ENCODE peak calls at places on chromosomes 16 and 17, in six cellular contexts. D, Q, L, O, G and P are unnamed samples.
A peak's percentile ranks its signal among the peaks of the same experiment; 100 is the strongest.

GRCh38 chr16:53821487-53821886 is 117.5 kb downstream of the FTO start:
- DNase-seq in D (no peak), L (no peak), O (no peak), Q (no peak), G (no peak), P (no peak)

GRCh38 chr17:72631568-72631967 is 460.9 kb downstream of the SLC39A11 start:
- DNase-seq in O (peak; percentile 85), L (no peak), Q (no peak), G (no peak), D (no peak), P (no peak)

GRCh38 chr17:15398736-15399331 is 57.4 kb upstream of the TEKT3 start:
- DNase-seq in L (no peak), G (no peak), Q (no peak), O (peak; percentile 35), D (no peak), P (no peak)

GRCh38 chr17:82974136-82974952 is 105.1 kb upstream of the METRNL start:
- DNase-seq in G (no peak), O (no peak), D (no peak), Q (no peak), L (no peak), P (no peak)

GRCh38 chr17:48497103-48497502 is 33.7 kb downstream of the HOXB1 start:
- DNase-seq in Q (no peak), G (no peak), O (no peak), D (no peak), L (no peak), P (no peak)

GRCh38 chr17:13888043-13888442 is 181.3 kb upstream of the COX10 start:
- DNase-seq in D (no peak), L (no peak), Q (no peak), G (no peak), O (no peak), P (no peak)

GRCh38 chr16:56226187-56226586 is 34.9 kb downstream of the GNAO1 start:
- DNase-seq in G (no peak), O (no peak), Q (no peak), L (no peak), D (no peak), P (no peak)

GRCh38 chr16:8720080-8720966 is 45.9 kb downstream of the ABAT start:
- DNase-seq in O (peak; percentile 85), D (no peak), L (peak; percentile 55), Q (peak; percentile 76), G (no peak), P (no peak)

GRCh38 chr17:58694302-58694701 is 1.9 kb downstream of the RAD51C start:
- DNase-seq in D (no peak), O (no peak), L (no peak), G (no peak), Q (no peak), P (no peak)

GRCh38 chr17:57211010-57211411 is 45.3 kb upstream of the MSI2 start:
- DNase-seq in D (no peak), G (no peak), L (no peak), Q (no peak), O (no peak), P (no peak)

GRCh38 chr17:36661688-36662087 is 60.3 kb downstream of the MRM1 start:
- DNase-seq in G (no peak), D (no peak), O (no peak), Q (no peak), L (no peak), P (no peak)

GRCh38 chr16:82979406-82980111 is 352.8 kb downstream of the CDH13 start:
- DNase-seq in G (no peak), Q (no peak), D (no peak), L (no peak), O (no peak), P (no peak)

GRCh38 chr16:85192233-85192632 is 80.0 kb upstream of the CIBAR2 start:
- DNase-seq in D (no peak), O (no peak), L (no peak), G (no peak), Q (no peak), P (no peak)

GRCh38 chr16:85234310-85235235 is 122.3 kb upstream of the CIBAR2 start:
- DNase-seq in G (no peak), L (peak; percentile 92), D (peak; percentile 98), O (peak; percentile 70), Q (peak; percentile 97), P (peak; percentile 74)

GRCh38 chr16:13793788-13794461 is 126.0 kb upstream of the ERCC4 start:
- DNase-seq in L (no peak), O (no peak), D (no peak), G (no peak), Q (no peak), P (no peak)

GRCh38 chr17:76593338-76593737 is 7.7 kb upstream of the ST6GALNAC2 start:
- DNase-seq in D (no peak), Q (peak; percentile 40), G (no peak), L (no peak), O (no peak), P (no peak)

GRCh38 chr17:75922173-75922961 is 17.7 kb upstream of the MRPL38 start:
- DNase-seq in L (no peak), Q (no peak), G (no peak), O (no peak), D (no peak), P (no peak)

GRCh38 chr17:45775576-45776011 is 8.5 kb upstream of the CRHR1 start:
- DNase-seq in Q (no peak), G (no peak), L (no peak), O (no peak), D (no peak), P (no peak)

GRCh38 chr16:27446721-27447120 is 44.7 kb downstream of the IL21R start:
- DNase-seq in Q (no peak), L (no peak), D (no peak), O (no peak), G (no peak), P (no peak)

GRCh38 chr17:5605452-5605851 is 21.1 kb upstream of the NLRP1 start:
- DNase-seq in Q (no peak), D (no peak), L (no peak), G (no peak), O (no peak), P (no peak)

GRCh38 chr16:30896203-30896889 is at the start of gene CTF1:
- DNase-seq in Q (peak; percentile 85), G (no peak), O (peak; percentile 39), D (peak; percentile 82), L (peak; percentile 77), P (no peak)

GRCh38 chr17:81109957-81110356 is 55.4 kb upstream of the PVALEF start:
- DNase-seq in O (no peak), Q (no peak), D (peak; percentile 39), L (no peak), G (no peak), P (no peak)

GRCh38 chr16:89863741-89864391 is 9.5 kb upstream of the TCF25 start:
- DNase-seq in D (no peak), G (peak; percentile 69), Q (no peak), O (no peak), L (no peak), P (no peak)

GRCh38 chr17:72430611-72431432 is 310.0 kb downstream of the SOX9 start:
- DNase-seq in D (peak; percentile 23), Q (peak; percentile 67), L (peak; percentile 54), O (no peak), G (no peak), P (peak; percentile 60)

GRCh38 chr16:56468800-56469199 is 17.4 kb downstream of the OGFOD1 start:
- DNase-seq in Q (no peak), G (no peak), O (no peak), L (no peak), D (no peak), P (no peak)

GRCh38 chr16:88759976-88760350 is 25.1 kb downstream of the PIEZO1 start:
- DNase-seq in O (no peak), G (no peak), D (no peak), Q (no peak), L (no peak), P (no peak)

GRCh38 chr16:1039762-1040161 is 32.8 kb upstream of the SSTR5 start:
- DNase-seq in G (no peak), L (no peak), O (no peak), Q (no peak), D (no peak), P (no peak)

GRCh38 chr16:14302031-14302398 is 230.9 kb downstream of the MRTFB start:
- DNase-seq in L (peak; percentile 39), G (no peak), D (peak; percentile 89), O (peak; percentile 49), Q (peak; percentile 69), P (no peak)

GRCh38 chr17:43745541-43745940 is 13.1 kb downstream of the SOST start:
- DNase-seq in D (no peak), L (peak; percentile 21), Q (no peak), O (no peak), G (no peak), P (no peak)

GRCh38 chr17:28949185-28950016 is 1.9 kb downstream of the PHF12 start:
- DNase-seq in L (peak; percentile 66), G (no peak), D (peak; percentile 62), Q (peak; percentile 74), O (no peak), P (no peak)

GRCh38 chr17:28946239-28946638 is 5.1 kb downstream of the PHF12 start:
- DNase-seq in O (no peak), Q (no peak), G (no peak), D (no peak), L (no peak), P (no peak)

GRCh38 chr17:28948342-28948741 is 3.0 kb downstream of the PHF12 start:
- DNase-seq in L (no peak), O (no peak), Q (no peak), G (no peak), D (no peak), P (no peak)

GRCh38 chr17:28948873-28949184 is 2.5 kb downstream of the PHF12 start:
- DNase-seq in Q (peak; percentile 73), L (no peak), O (no peak), G (no peak), D (no peak), P (no peak)

GRCh38 chr17:28947639-28948038 is 3.7 kb downstream of the PHF12 start:
- DNase-seq in O (no peak), Q (no peak), G (no peak), D (no peak), L (no peak), P (no peak)
- TF ChIP-seq CREB1 in O (no peak), Q (no peak), G (no peak), D (no peak), L (no peak), P (no peak)

GRCh38 chr16:24850289-24850931 is 4.6 kb downstream of the SLC5A11 start:
- DNase-seq in O (no peak), Q (no peak), L (no peak), G (no peak), D (no peak), P (no peak)
- TF ChIP-seq CREB1 in O (no peak), Q (no peak), L (no peak), G (no peak), D (no peak), P (no peak)

GRCh38 chr17:49565948-49566491 is 9.7 kb upstream of the NXPH3 start:
- DNase-seq in G (no peak), Q (no peak), D (no peak), O (no peak), L (no peak), P (no peak)
- TF ChIP-seq CREB1 in G (no peak), Q (no peak), D (no peak), O (no peak), L (no peak), P (no peak)

GRCh38 chr16:87037012-87037411 is 280.2 kb downstream of the C16orf95 start:
- DNase-seq in Q (no peak), L (no peak), D (no peak), G (no peak), O (no peak), P (no peak)
- TF ChIP-seq CREB1 in Q (no peak), L (no peak), D (no peak), G (no peak), O (no peak), P (no peak)